ENCODE peak calls at places on chromosomes 6 and 20, in four cellular contexts. W is left ventricle myocardium inferior, L is heart right ventricle, N is GM23248. F is an unnamed sample.

GRCh38 chr6:170026272-170027110 is 264.4 kb downstream of the DLL1 start:
- DNase-seq in W (no peak), N (no peak), L (no peak), F (no peak)

GRCh38 chr6:132253211-132253610 is 148.1 kb downstream of the MOXD1 start:
- DNase-seq in L (no peak), N (peak; percentile 38), W (no peak), F (no peak)

GRCh38 chr6:45896783-45897441 is 118.7 kb downstream of the CLIC5 start:
- DNase-seq in N (peak; percentile 83), L (no peak), W (no peak), F (no peak)

GRCh38 chr20:58634121-58634817 is 16.8 kb upstream of the STX16 start:
- DNase-seq in N (no peak), W (no peak), L (no peak), F (no peak)

GRCh38 chr6:41405941-41406340 is 70.5 kb downstream of the NCR2 start:
- DNase-seq in W (no peak), L (no peak), N (no peak), F (no peak)

GRCh38 chr6:137213813-137214212 is 5.4 kb downstream of the IFNGR1 start:
- DNase-seq in L (no peak), W (no peak), N (no peak), F (no peak)

GRCh38 chr20:33733654-33734576 is 2.1 kb downstream of the ZNF341 start:
- DNase-seq in L (no peak), N (peak; percentile 84), W (peak; percentile 29), F (no peak)

GRCh38 chr6:54238407-54238806 is 69.8 kb upstream of the TINAG start:
- DNase-seq in W (no peak), N (peak; percentile 59), L (peak; percentile 31), F (no peak)

GRCh38 chr6:7879043-7879442 is 31.5 kb downstream of the TXNDC5 start:
- DNase-seq in N (no peak), L (no peak), W (no peak), F (no peak)

GRCh38 chr6:90214461-90214860 is 82.2 kb downstream of the BACH2 start:
- DNase-seq in N (no peak), W (no peak), L (no peak), F (no peak)

GRCh38 chr6:36306365-36306764 is 30.3 kb downstream of the BNIP5 start:
- DNase-seq in N (no peak), L (no peak), W (no peak), F (no peak)

GRCh38 chr6:44056392-44057237 is 70.6 kb downstream of the MRPL14 start:
- DNase-seq in W (peak; percentile 72), L (peak; percentile 74), N (peak; percentile 59), F (no peak)

DNA sequence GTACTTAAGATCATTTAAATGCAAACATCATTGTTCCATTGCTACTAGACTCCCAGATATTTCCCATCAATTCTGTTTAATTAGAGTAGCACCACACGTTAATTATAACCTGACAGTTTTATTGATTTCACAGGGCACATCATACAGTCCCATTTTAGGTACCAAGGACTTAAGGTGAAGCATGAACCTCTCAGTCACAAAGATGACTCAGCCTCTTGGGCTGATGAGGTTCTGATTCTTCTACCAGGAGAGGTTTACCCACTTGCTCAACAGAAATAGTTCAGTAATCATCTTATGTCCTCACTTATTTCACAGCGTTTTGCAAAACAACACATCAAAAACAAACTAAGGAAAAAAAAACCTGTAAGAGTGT is 98.5 kb downstream of the HIVEP2 start:
- DNase-seq in W (no peak), L (no peak), N (peak; percentile 80), F (no peak)
- H3K4me3 ChIP-seq in W (peak overlapping the region; percentile 59), L (peak overlapping the region; percentile 36), N (peak overlapping the region; percentile 59), F (no peak overlapping the region)

GRCh38 chr20:59830107-59831023 is 103.1 kb downstream of the SYCP2 start:
- DNase-seq in L (no peak), W (peak; percentile 41), N (no peak), F (no peak)

GRCh38 chr20:59831024-59831900 is 102.2 kb downstream of the SYCP2 start:
- DNase-seq in W (peak; percentile 9), L (no peak), N (no peak), F (no peak)

GRCh38 chr20:59827138-59828056 is 106.0 kb downstream of the SYCP2 start:
- DNase-seq in W (no peak), L (no peak), N (no peak), F (no peak)

GRCh38 chr20:59829415-59830106 is 103.9 kb downstream of the SYCP2 start:
- DNase-seq in L (no peak), W (peak; percentile 12), N (no peak), F (no peak)

DNA sequence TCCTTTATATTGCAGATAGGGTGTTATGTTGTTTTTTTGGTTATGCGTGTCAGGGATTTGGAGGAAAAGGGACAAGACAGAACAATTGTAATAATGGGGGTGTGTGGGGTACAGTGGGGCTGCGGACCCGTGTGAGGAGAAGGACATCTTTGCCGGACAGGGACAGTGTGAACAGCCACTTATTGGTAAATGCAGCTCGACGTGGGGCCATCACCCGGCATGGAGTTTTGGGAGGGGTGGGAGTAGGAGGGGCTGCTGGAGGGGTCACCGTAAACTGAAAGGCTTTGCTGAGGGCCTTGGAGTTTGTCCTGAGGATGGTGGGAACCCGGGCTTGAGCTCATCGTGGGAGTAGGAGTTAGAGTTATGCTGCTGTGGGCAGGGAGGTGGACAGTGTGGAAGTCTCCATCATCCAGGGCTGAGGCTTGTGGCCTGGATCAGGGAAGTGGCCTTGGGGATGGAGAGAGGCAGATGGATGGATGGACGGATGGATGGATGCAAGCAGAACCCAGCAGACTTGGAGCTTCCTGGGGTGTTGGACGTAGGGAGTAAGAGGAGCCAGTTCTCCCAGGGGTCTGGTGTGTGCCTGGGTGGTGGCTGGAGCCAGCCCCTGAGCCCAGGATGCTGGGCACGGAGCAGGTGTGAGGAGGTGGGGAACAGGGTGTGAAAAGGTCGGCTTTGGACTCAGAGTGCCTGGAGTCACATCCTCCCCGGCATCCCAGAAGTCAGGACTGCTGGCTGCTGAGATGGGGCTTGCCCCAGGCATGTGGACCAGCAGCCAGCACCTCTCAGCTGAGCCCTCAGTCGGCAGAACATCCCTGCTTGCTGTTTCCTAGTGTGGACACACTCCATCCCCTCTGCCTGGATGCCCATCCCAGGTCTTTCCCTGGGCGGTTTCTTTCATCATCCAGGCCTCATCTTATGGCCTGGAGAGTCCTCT is 104.7 kb downstream of the SYCP2 start:
- DNase-seq in N (no peak), L (no peak), W (no peak), F (no peak)
- H3K9me3 ChIP-seq in N (no peaks in the 10 kb centered on the region), L (no peaks in the 10 kb centered on the region), W (no peaks in the 10 kb centered on the region), F (peaks cover 26% of the 10 kb centered on the region)

GRCh38 chr20:21102252-21102609 is 3.9 kb downstream of the LINC00237 start:
- DNase-seq in L (no peak), W (no peak), N (no peak), F (no peak)
- H3K4me3 ChIP-seq in L (peak overlapping the region; percentile 46), W (peak overlapping the region; percentile 62), N (no peak overlapping the region), F (peak overlapping the region; percentile 37)

DNA sequence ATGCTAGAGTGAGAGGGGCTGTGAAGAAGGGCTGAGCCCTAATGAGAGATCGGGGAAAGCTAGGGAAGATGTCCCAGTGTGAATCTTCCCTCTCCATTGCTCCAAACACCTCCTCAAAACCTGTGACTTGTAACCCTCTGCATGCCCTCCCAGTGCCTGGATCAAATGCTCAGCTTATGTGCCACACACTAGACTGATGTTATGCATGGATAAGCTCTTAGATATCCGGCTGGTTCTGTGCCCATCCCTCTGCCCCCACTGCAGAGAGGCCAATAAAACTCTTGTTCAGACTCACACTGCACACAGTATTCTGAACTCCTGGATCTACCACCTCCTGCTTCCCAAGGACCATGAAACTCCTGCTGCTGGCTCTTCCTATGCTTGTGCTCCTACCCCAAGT is at the start of gene DEFB118:
- DNase-seq in W (no peak), L (no peak), N (no peak), F (no peak)
- H3K9me3 ChIP-seq in W (peaks cover 19% of the 10 kb centered on the region), L (peaks cover 10% of the 10 kb centered on the region), N (no peaks in the 10 kb centered on the region), F (peaks cover 5% of the 10 kb centered on the region)

DNA sequence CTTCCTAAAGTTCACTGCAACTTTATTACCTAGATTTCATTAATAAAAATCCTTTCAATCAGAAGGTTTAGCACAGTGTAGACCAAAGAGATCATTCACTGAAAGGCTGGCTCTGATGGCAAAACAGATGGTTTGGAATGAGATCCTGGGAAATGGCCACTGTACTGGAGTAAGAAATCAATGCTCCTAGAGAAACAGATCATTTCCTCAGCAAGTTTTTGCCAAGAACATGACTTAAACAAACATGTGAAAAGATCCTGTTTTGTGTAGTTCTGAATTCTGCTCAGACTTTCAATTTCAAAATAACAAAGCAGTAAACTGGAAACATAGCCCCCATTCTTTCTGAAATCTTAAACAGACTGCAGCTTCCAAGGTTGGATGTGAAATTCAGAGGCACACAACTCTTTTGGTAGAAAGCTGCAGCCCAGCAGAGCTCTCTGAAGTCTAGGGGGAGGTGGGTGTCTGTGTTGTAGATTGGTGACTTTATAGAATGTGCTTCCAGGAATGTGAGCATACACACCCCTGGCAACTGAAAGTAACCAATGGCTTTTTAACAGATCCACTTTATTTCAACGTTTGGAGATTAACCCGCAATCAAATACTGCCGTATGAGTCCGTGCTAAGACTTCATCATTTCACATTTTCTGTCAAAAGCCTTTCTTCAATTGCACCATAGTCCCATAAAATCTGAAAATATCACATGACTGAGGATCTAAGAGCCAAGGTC is 86.4 kb downstream of the ATXN1 start:
- DNase-seq in W (no peak), L (no peak), N (peak; percentile 63), F (no peak)
- H3K4me3 ChIP-seq in W (no peak overlapping the region), L (no peak overlapping the region), N (peak overlapping the region; percentile 42), F (no peak overlapping the region)

DNA sequence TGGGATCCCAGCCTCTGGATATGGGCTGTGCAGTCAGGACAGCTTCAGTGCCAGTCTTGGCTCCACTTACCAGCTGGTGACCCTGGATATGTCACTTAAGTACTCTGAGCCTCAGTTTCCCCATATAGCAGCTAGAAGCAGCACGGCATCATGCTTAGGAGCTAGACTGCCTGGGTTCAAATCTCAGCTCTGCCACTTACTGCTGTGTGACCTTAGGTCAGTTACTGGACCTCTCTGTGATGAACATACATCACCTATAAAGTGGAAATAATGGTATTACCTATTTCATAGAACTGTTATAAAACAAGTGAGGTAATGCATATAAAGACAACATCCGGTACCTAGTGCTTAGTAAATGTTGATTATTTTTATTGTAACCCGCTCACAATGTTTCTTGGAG is 83.7 kb downstream of the GRM4 start:
- DNase-seq in N (no peak), W (no peak), L (no peak), F (no peak)
- H3K9me3 ChIP-seq in N (no peaks in the 10 kb centered on the region), W (no peaks in the 10 kb centered on the region), L (no peaks in the 10 kb centered on the region), F (no peaks in the 10 kb centered on the region)

GRCh38 chr6:686528-686927 is 6.4 kb downstream of the EXOC2 start:
- DNase-seq in L (no peak), W (no peak), N (no peak), F (no peak)

GRCh38 chr6:680204-680603 is 12.7 kb downstream of the EXOC2 start:
- DNase-seq in L (no peak), N (no peak), W (no peak), F (no peak)

GRCh38 chr6:684831-685636 is 7.9 kb downstream of the EXOC2 start:
- DNase-seq in W (no peak), L (no peak), N (peak; percentile 59), F (no peak)

GRCh38 chr6:680666-681374 is 12.1 kb downstream of the EXOC2 start:
- DNase-seq in W (no peak), L (no peak), N (no peak), F (no peak)

GRCh38 chr6:683742-684440 is 9.0 kb downstream of the EXOC2 start:
- DNase-seq in N (peak; percentile 77), W (no peak), L (no peak), F (peak; percentile 57)
- H3K4me3 ChIP-seq in N (peak overlapping the region; percentile 65), W (peak overlapping the region; percentile 39), L (peak overlapping the region; percentile 29), F (peak overlapping the region; percentile 10)